ENCODE peak calls at places on chromosomes 11 and 22, in five cellular contexts. Z is IMR-90, X is neuronal stem cell, K is mesenchymal stem cell, S is H1. Y is an unnamed sample.

GRCh38 chr11:61587951-61588695 is 7.2 kb upstream of the SYT7 start:
- DNase-seq in Z (no peak), K (no peak), X (peak), S (peak), Y (no peak)

GRCh38 chr11:27701262-27702105 is 1.2 kb upstream of the BDNF start:
- DNase-seq in X (no peak), S (no peak), Z (peak), K (peak), Y (peak)

GRCh38 chr11:124086447-124086846 is 28.8 kb upstream of the VWA5A start:
- DNase-seq in S (no peak), Z (no peak), K (no peak), X (no peak), Y (peak)

GRCh38 chr11:119056397-119056999 is 507 bp downstream of the HYOU1 start:
- DNase-seq in S (peak), Z (peak), K (peak), X (peak), Y (no peak)

GRCh38 chr11:133570376-133570775 is 38.1 kb upstream of the OPCML start:
- DNase-seq in Z (no peak), X (no peak), K (no peak), S (no peak), Y (peak)

GRCh38 chr11:88538088-88538487 is 200.6 kb upstream of the CTSC start:
- DNase-seq in S (no peak), X (no peak), K (peak), Z (peak), Y (no peak)

GRCh38 chr22:40176921-40177737 is 596 bp upstream of the TNRC6B start:
- DNase-seq in Z (peak), S (peak), X (no peak), K (peak), Y (peak)

GRCh38 chr11:129320485-129320884 is 55.2 kb upstream of the BARX2 start:
- DNase-seq in X (no peak), S (peak), K (no peak), Z (no peak), Y (no peak)

GRCh38 chr11:18721576-18722292 is 4.3 kb downstream of the IGSF22 start:
- DNase-seq in K (peak), S (peak), Z (peak), X (peak), Y (peak)

GRCh38 chr11:12215192-12215591 is 104.8 kb downstream of the MICAL2 start:
- DNase-seq in Z (no peak), K (no peak), X (no peak), S (no peak), Y (no peak)

GRCh38 chr11:35104655-35105054 is 34.3 kb upstream of the CD44 start:
- DNase-seq in Z (no peak), X (no peak), S (no peak), K (no peak), Y (no peak)

GRCh38 chr11:92504534-92504933 is 279.9 kb downstream of the FAT3 start:
- DNase-seq in S (no peak), Z (no peak), K (no peak), X (no peak), Y (no peak)

GRCh38 chr11:84836371-84836770 is 790.8 kb downstream of the DLG2 start:
- DNase-seq in S (no peak), K (no peak), Z (no peak), X (no peak), Y (no peak)

GRCh38 chr11:68848429-68848828 is 6.7 kb upstream of the CPT1A start:
- DNase-seq in X (no peak), S (no peak), K (no peak), Z (no peak), Y (no peak)

GRCh38 chr11:121129362-121130340 is 28.6 kb downstream of the TECTA start:
- DNase-seq in X (no peak), K (no peak), Z (no peak), S (no peak), Y (peak)

GRCh38 chr11:68002943-68003845 is 703 bp downstream of the UNC93B1 start:
- DNase-seq in S (peak), Z (no peak), X (no peak), K (no peak), Y (peak)

GRCh38 chr22:45867906-45868555 is 108.9 kb downstream of the WNT7B start:
- DNase-seq in K (no peak), S (peak), X (no peak), Z (no peak), Y (no peak)

GRCh38 chr11:94671553-94672366 is 96.4 kb upstream of the AMOTL1 start:
- DNase-seq in K (peak), S (peak), X (no peak), Z (no peak), Y (no peak)

GRCh38 chr11:94546886-94547285 is 3.2 kb downstream of the FUT4 start:
- DNase-seq in S (no peak), X (no peak), K (no peak), Z (no peak), Y (no peak)

GRCh38 chr22:45671051-45671782 is 417 bp upstream of the ATXN10 start:
- DNase-seq in S (no peak), X (peak), Z (no peak), K (peak), Y (no peak)

GRCh38 chr11:102230186-102230585 is 87.1 kb upstream of the BIRC3 start:
- DNase-seq in X (no peak), S (no peak), K (no peak), Z (no peak), Y (peak)

GRCh38 chr11:127789887-127790286 is 789.3 kb upstream of the KIRREL3 start:
- DNase-seq in X (peak), K (peak), Z (peak), S (no peak), Y (no peak)

GRCh38 chr11:65067446-65067845 is 9.1 kb upstream of the NAALADL1 start:
- DNase-seq in S (no peak), X (no peak), Z (no peak), K (no peak), Y (no peak)

GRCh38 chr11:2836335-2837095 is 49.1 kb downstream of the CDKN1C start:
- DNase-seq in Z (no peak), K (no peak), X (no peak), S (no peak), Y (peak)

GRCh38 chr11:76666830-76667229 is 3.7 kb downstream of the LRRC32 start:
- DNase-seq in S (no peak), X (no peak), K (no peak), Z (no peak), Y (no peak)

GRCh38 chr22:45525480-45525879 is 22.8 kb downstream of the FBLN1 start:
- DNase-seq in S (no peak), X (no peak), Z (no peak), K (no peak), Y (no peak)

GRCh38 chr11:765025-765801 is 12.1 kb downstream of the GATD1 start:
- DNase-seq in S (peak), X (no peak), K (peak), Z (peak), Y (peak)

GRCh38 chr11:75240381-75241035 is at the start of gene TPBGL:
- DNase-seq in S (peak), Z (no peak), X (peak), K (no peak), Y (no peak)

GRCh38 chr11:884578-885070 is 26.0 kb downstream of the CHID1 start:
- DNase-seq in S (no peak), K (no peak), Z (no peak), X (no peak), Y (no peak)

GRCh38 chr11:35747638-35748037 is 85.1 kb downstream of the TRIM44 start:
- DNase-seq in S (no peak), X (peak), K (no peak), Z (no peak), Y (no peak)

GRCh38 chr11:57761301-57762234 is at the start of gene CTNND1:
- DNase-seq in S (peak), X (peak), K (peak), Z (peak), Y (peak)

GRCh38 chr22:17302616-17303015 is 66.6 kb upstream of the CECR2 start:
- DNase-seq in X (no peak), Z (no peak), S (no peak), K (no peak), Y (no peak)

GRCh38 chr22:17303441-17303839 is 65.8 kb upstream of the CECR2 start:
- DNase-seq in K (no peak), S (no peak), Z (no peak), X (no peak), Y (no peak)

GRCh38 chr22:17303840-17304779 is 65.2 kb upstream of the CECR2 start:
- DNase-seq in Z (no peak), X (no peak), S (no peak), K (no peak), Y (no peak)

GRCh38 chr22:17305076-17305475 is 64.2 kb upstream of the CECR2 start:
- DNase-seq in X (no peak), Z (no peak), K (no peak), S (no peak), Y (no peak)

GRCh38 chr22:17307566-17307965 is 61.7 kb upstream of the CECR2 start:
- DNase-seq in Z (no peak), X (no peak), K (no peak), S (no peak), Y (no peak)
- H3K14ac ChIP-seq in Z (no peak), X (no peak), K (no peak), S (no peak), Y (no peak)

GRCh38 chr22:24976442-24977218 is 24.1 kb downstream of the KIAA1671 start:
- DNase-seq in X (no peak), K (no peak), S (no peak), Z (no peak), Y (no peak)

GRCh38 chr22:24975813-24976341 is 23.4 kb downstream of the KIAA1671 start:
- DNase-seq in X (no peak), Z (no peak), S (no peak), K (peak), Y (no peak)

GRCh38 chr22:24975125-24975640 is 22.7 kb downstream of the KIAA1671 start:
- DNase-seq in S (no peak), Z (no peak), X (no peak), K (no peak), Y (no peak)

GRCh38 chr22:24978308-24978707 is 25.8 kb downstream of the KIAA1671 start:
- DNase-seq in S (no peak), X (no peak), K (no peak), Z (no peak), Y (peak)

DNA sequence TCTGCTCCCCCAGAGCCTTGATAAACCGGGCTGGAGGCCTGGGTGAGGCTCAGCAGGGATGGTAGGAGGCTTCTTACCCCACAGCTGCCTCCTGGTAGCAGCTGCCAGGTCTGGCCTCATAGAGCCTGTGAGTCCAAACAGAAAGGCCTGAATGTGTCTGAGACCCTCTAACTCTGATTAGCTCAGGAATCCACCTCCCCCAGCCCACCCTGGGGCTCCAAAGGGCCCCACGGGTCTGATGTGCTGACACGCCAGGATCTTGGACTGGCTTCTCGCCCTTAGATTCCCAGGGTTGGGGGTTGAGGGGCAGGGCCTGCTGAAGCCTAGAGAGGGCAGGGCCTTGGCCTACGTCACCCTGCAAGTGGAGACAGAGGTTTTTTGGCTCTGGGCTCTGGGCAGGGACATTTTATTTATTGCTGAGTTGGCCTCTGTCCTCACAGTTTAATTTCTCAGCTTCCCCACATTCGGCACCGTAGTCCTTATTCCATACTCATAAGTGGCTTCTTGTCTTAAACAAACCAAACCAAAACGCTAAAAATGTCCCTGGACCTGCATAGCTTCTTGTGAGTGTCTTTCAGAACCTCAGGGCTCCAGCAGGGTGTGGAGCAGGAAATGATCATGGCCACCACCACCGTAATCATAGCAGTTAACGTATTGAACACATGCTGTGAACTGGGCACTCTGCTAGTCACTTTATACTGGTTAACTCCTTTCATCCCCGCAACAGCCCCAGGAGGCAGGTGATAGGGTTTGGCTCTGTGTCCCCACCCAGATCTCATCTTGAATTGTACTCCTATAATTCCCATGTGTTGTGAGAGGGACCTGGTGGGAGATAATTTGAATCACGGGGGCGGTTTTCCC is 25.1 kb downstream of the KIAA1671 start:
- DNase-seq in Z (no peak), S (peak), K (peak), X (no peak), Y (peak)
- H2BK5ac ChIP-seq in Z (no peak), S (peak), K (no peak), X (no peak), Y (no peak)

GRCh38 chr22:27797793-27798525 is 3.6 kb downstream of the MN1 start:
- DNase-seq in X (no peak), S (no peak), Z (no peak), K (no peak), Y (no peak)
- H3K4me3 ChIP-seq in X (peak), S (peak), Z (no peak), K (no peak), Y (no peak)

GRCh38 chr22:42270178-42270511 is 308 bp downstream of the TCF20 start:
- DNase-seq in S (peak), K (peak), Z (no peak), X (no peak), Y (no peak)

GRCh38 chr22:42269407-42270177 is 861 bp downstream of the TCF20 start:
- DNase-seq in X (no peak), K (peak), Z (no peak), S (peak), Y (peak)

GRCh38 chr22:42271906-42272305 is 1.5 kb upstream of the TCF20 start:
- DNase-seq in X (no peak), S (no peak), K (no peak), Z (no peak), Y (no peak)

GRCh38 chr22:42271191-42271813 is 849 bp upstream of the TCF20 start:
- DNase-seq in Z (no peak), S (no peak), X (no peak), K (no peak), Y (no peak)

DNA sequence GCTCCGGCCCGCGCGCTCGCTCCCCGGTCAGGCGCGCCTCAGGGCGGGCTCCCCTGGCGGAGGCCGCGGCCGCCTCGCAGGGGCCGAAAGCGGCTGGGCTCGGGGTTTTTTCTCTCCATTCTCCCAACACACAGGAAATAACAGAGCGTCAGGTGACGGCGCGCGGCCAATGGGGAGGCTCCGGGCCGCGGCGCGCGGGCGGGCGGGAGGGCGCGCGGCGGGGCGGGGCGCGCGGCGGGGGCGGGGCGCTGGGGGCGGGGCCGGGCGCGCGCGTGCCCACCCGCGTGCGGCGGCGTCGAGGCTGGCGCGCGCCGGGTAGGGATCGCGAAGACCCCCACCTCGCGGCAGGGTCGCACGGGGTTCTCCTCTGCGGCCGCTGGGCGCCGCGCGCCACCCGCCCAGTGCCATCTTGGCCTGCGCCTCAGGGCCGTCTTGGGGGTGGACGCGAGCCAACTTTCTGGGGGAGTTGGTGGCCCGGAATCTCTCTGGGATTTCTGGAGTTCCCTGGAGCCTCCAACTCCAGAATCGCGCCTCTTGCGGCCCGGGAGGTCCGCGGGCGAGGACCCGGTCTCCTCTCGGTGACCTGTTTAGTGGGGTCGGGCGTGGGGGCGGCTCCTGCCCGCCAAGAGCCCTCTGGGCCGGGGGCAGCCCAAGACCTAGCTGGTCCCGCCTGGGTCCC is at the start of gene TCF20:
- DNase-seq in K (peak), X (peak), S (peak), Z (peak), Y (peak)
- H3K14ac ChIP-seq in K (peak), X (peak), S (no peak), Z (no peak), Y (peak)